ENCODE peak calls at places on chromosome 5, in nine cellular contexts. H, F, R, B, I, Q, Y, Z and A are unnamed samples.

GRCh38 chr5:56545016-56545415 is 270.3 kb upstream of the MAP3K1 start:
- DNase-seq in H (no peak), F (no peak), R (no peak), B (no peak), I (no peak), Q (no peak), Y (no peak), Z (no peak), A (no peak)

GRCh38 chr5:57303985-57304384 is 130.1 kb downstream of the GPBP1 start:
- DNase-seq in H (no peak), F (no peak), R (no peak), B (no peak), I (no peak), Q (no peak), Y (no peak), Z (peak), A (no peak)

GRCh38 chr5:57551974-57552537 is 69.4 kb upstream of the ACTBL2 start:
- DNase-seq in H (no peak), F (peak), R (no peak), B (no peak), I (no peak), Q (no peak), Y (no peak), Z (no peak), A (no peak)

GRCh38 chr5:174110290-174110689 is 64.8 kb downstream of the NSG2 start:
- DNase-seq in H (no peak), F (no peak), R (no peak), B (no peak), I (no peak), Q (no peak), Y (no peak), Z (no peak), A (no peak)

GRCh38 chr5:123875444-123876264 is 363.7 kb downstream of the CSNK1G3 start:
- DNase-seq in H (no peak), F (peak), R (no peak), B (peak), I (peak), Q (no peak), Y (no peak), Z (peak), A (no peak)

GRCh38 chr5:100900142-100900795 is 2.8 kb downstream of the ST8SIA4 start:
- DNase-seq in H (no peak), F (peak), R (peak), B (peak), I (peak), Q (no peak), Y (peak), Z (peak), A (peak)

GRCh38 chr5:94693043-94693822 is 74.8 kb downstream of the SLF1 start:
- DNase-seq in H (no peak), F (peak), R (no peak), B (no peak), I (no peak), Q (peak), Y (no peak), Z (no peak), A (no peak)

GRCh38 chr5:34923694-34924461 is 5.5 kb upstream of the DNAJC21 start:
- DNase-seq in H (no peak), F (peak), R (no peak), B (no peak), I (no peak), Q (peak), Y (no peak), Z (peak), A (no peak)

GRCh38 chr5:28678899-28679298 is 1640.5 kb upstream of the CDH9 start:
- DNase-seq in H (no peak), F (no peak), R (no peak), B (no peak), I (no peak), Q (no peak), Y (no peak), Z (no peak), A (no peak)

GRCh38 chr5:138491669-138492551 is 26.6 kb downstream of the EGR1 start:
- DNase-seq in H (peak), F (peak), R (peak), B (peak), I (peak), Q (peak), Y (peak), Z (peak), A (peak)

GRCh38 chr5:14118551-14119320 is 24.4 kb upstream of the TRIO start:
- DNase-seq in H (no peak), F (no peak), R (peak), B (no peak), I (peak), Q (no peak), Y (no peak), Z (peak), A (no peak)